ENCODE peak calls at places on chromosomes 1 and 21, in nine cellular contexts. G is esophagus squamous epithelium, D is testis, U is keratinocyte, R is astrocyte, C is brain microvascular endothelial cell, S is neural progenitor cell, T is body of pancreas, J is heart left ventricle. V is an unnamed sample.

GRCh38 chr1:61132176-61133047 is 50.1 kb downstream of the NFIA start:
- DNase-seq in G (no peak), D (no peak), U (no peak), R (peak; percentile 55), C (peak; percentile 44), S (peak; percentile 47), T (no peak), J (no peak), V (no peak)

GRCh38 chr1:210557426-210558077 is 228.8 kb downstream of the HHAT start:
- DNase-seq in G (no peak), D (no peak), U (no peak), R (no peak), C (no peak), S (no peak), T (no peak), J (no peak), V (no peak)

GRCh38 chr1:39387452-39387851 is 104.0 kb upstream of the BMP8A start:
- DNase-seq in G (no peak), D (no peak), U (no peak), R (peak; percentile 86), C (peak; percentile 79), S (no peak), T (no peak), J (no peak), V (no peak)

GRCh38 chr1:33878392-33878791 is 14.5 kb downstream of the HMGB4 start:
- DNase-seq in G (no peak), D (no peak), U (no peak), R (no peak), C (no peak), S (no peak), T (no peak), J (no peak), V (no peak)

GRCh38 chr1:11800391-11800755 is 5.4 kb downstream of the MTHFR start:
- DNase-seq in G (no peak), D (no peak), U (no peak), R (no peak), C (no peak), S (no peak), T (no peak), J (no peak), V (no peak)

GRCh38 chr21:26844258-26845065 is 747 bp downstream of the ADAMTS1 start:
- DNase-seq in G (no peak), D (peak; percentile 59), U (no peak), R (peak; percentile 37), C (peak; percentile 21), S (peak; percentile 74), T (peak; percentile 49), J (peak; percentile 76), V (no peak)

GRCh38 chr1:239244084-239244483 is 142.3 kb upstream of the CHRM3 start:
- DNase-seq in G (no peak), D (no peak), U (no peak), R (no peak), C (no peak), S (no peak), T (no peak), J (no peak), V (no peak)

GRCh38 chr1:53899206-53899628 is 5.2 kb downstream of the DIO1 start:
- DNase-seq in G (no peak), D (no peak), U (no peak), R (peak; percentile 86), C (no peak), S (no peak), T (peak; percentile 31), J (no peak), V (no peak)

GRCh38 chr1:234320549-234320948 is 52.7 kb upstream of the COA6 start:
- DNase-seq in G (no peak), D (no peak), U (peak; percentile 23), R (no peak), C (no peak), S (no peak), T (no peak), J (no peak), V (no peak)

GRCh38 chr1:1132042-1132927 is 16.4 kb upstream of the C1orf159 start:
- DNase-seq in G (no peak), D (no peak), U (no peak), R (no peak), C (no peak), S (no peak), T (peak; percentile 61), J (no peak), V (no peak)

GRCh38 chr1:41305576-41306365 is 55.5 kb upstream of the FOXO6 start:
- DNase-seq in G (no peak), D (peak; percentile 11), U (no peak), R (no peak), C (no peak), S (peak; percentile 72), T (no peak), J (no peak), V (no peak)

GRCh38 chr1:53819387-53819786 is 18.7 kb downstream of the NDC1 start:
- DNase-seq in G (no peak), D (no peak), U (no peak), R (no peak), C (no peak), S (no peak), T (no peak), J (no peak), V (no peak)

GRCh38 chr21:25107708-25108107 is 499.6 kb downstream of the MRPL39 start:
- DNase-seq in G (no peak), D (no peak), U (no peak), R (peak; percentile 98), C (peak; percentile 62), S (no peak), T (no peak), J (no peak), V (no peak)

GRCh38 chr1:9867408-9868243 is 42.4 kb downstream of the CTNNBIP1 start:
- DNase-seq in G (peak; percentile 47), D (peak; percentile 91), U (no peak), R (no peak), C (peak; percentile 68), S (peak; percentile 84), T (peak; percentile 81), J (peak; percentile 75), V (peak; percentile 83)

GRCh38 chr1:108050134-108050533 is 85.2 kb upstream of the VAV3 start:
- DNase-seq in G (no peak), D (peak; percentile 32), U (no peak), R (no peak), C (no peak), S (no peak), T (peak; percentile 49), J (peak; percentile 25), V (no peak)

GRCh38 chr1:221117133-221117532 is 237.9 kb downstream of the HLX start:
- DNase-seq in G (no peak), D (no peak), U (no peak), R (no peak), C (no peak), S (no peak), T (no peak), J (no peak), V (no peak)

GRCh38 chr1:68516066-68516465 is 19.2 kb upstream of the DEPDC1 start:
- DNase-seq in G (no peak), D (no peak), U (no peak), R (no peak), C (no peak), S (no peak), T (no peak), J (no peak), V (no peak)

GRCh38 chr1:37676281-37677243 is 15.8 kb upstream of the CDCA8 start:
- DNase-seq in G (no peak), D (peak; percentile 31), U (no peak), R (no peak), C (no peak), S (no peak), T (no peak), J (no peak), V (no peak)

GRCh38 chr1:31072304-31072746 is 6.8 kb upstream of the PUM1 start:
- DNase-seq in G (no peak), D (no peak), U (no peak), R (no peak), C (no peak), S (peak; percentile 16), T (no peak), J (no peak), V (no peak)

GRCh38 chr1:216075339-216075738 is 347.9 kb downstream of the USH2A start:
- DNase-seq in G (no peak), D (no peak), U (no peak), R (peak; percentile 20), C (no peak), S (no peak), T (no peak), J (no peak), V (no peak)
- H3K27ac ChIP-seq in G (no peak overlapping the region), D (no peak overlapping the region), U (no peak overlapping the region), R (no peak overlapping the region), C (no peak overlapping the region), S (no peak overlapping the region), T (no peak overlapping the region), J (no peak overlapping the region), V (no peak overlapping the region)

GRCh38 chr1:236281286-236282158 is at the start of gene ERO1B:
- DNase-seq in G (peak; percentile 75), D (peak; percentile 98), U (peak; percentile 69), R (peak; percentile 85), C (peak; percentile 92), S (peak; percentile 100), T (peak; percentile 98), J (peak; percentile 97), V (peak; percentile 96)
- TF ChIP-seq CTCF in G (no peak), D (no peak), U (no peak), R (no peak), C (no peak), S (no peak), T (no peak), J (no peak), V (no peak)

GRCh38 chr1:6965062-6965913 is 180.0 kb downstream of the CAMTA1 start:
- DNase-seq in G (no peak), D (no peak), U (no peak), R (no peak), C (no peak), S (no peak), T (no peak), J (no peak), V (no peak)
- H3K4me3 ChIP-seq in G (no peak overlapping the region), D (no peak overlapping the region), U (no peak overlapping the region), R (no peak overlapping the region), C (no peak overlapping the region), S (no peak overlapping the region), T (no peak overlapping the region), J (no peak overlapping the region), V (no peak overlapping the region)

GRCh38 chr1:161066694-161067093 is 3.0 kb downstream of the ARHGAP30 start:
- DNase-seq in G (no peak), D (no peak), U (no peak), R (no peak), C (no peak), S (no peak), T (no peak), J (no peak), V (no peak)

GRCh38 chr1:161070737-161071136 is 1.0 kb upstream of the ARHGAP30 start:
- DNase-seq in G (no peak), D (no peak), U (no peak), R (no peak), C (no peak), S (no peak), T (no peak), J (no peak), V (no peak)

GRCh38 chr1:161069201-161069685 is 448 bp downstream of the ARHGAP30 start:
- DNase-seq in G (no peak), D (no peak), U (no peak), R (no peak), C (no peak), S (no peak), T (no peak), J (no peak), V (no peak)

GRCh38 chr1:161069731-161070270 is at the start of gene ARHGAP30:
- DNase-seq in G (peak; percentile 72), D (peak; percentile 45), U (no peak), R (no peak), C (no peak), S (no peak), T (peak; percentile 80), J (peak; percentile 65), V (peak; percentile 77)

GRCh38 chr1:161068306-161069200 is 1.1 kb downstream of the ARHGAP30 start:
- DNase-seq in G (peak; percentile 41), D (peak; percentile 38), U (no peak), R (no peak), C (no peak), S (no peak), T (peak; percentile 78), J (peak; percentile 68), V (peak; percentile 74)
- H3K27ac ChIP-seq in G (peak overlapping the region; percentile 72), D (no peak overlapping the region), U (no peak overlapping the region), R (no peak overlapping the region), C (no peak overlapping the region), S (no peak overlapping the region), T (peak overlapping the region; percentile 27), J (no peak overlapping the region), V (no peak overlapping the region)